ENCODE peak calls at places on chromosomes 1 and 21, in four cellular contexts. S is amygdala; Y is mammary epithelial cell; U is activated CD4-positive, alpha-beta T cell treated with anti-CD3 and anti-CD28 coated beads, Interleukin-2, amount 50 U/mL, for 1 hour. I is an unnamed sample.
A peak's percentile ranks its signal among the peaks of the same experiment; 100 is the strongest.

GRCh38 chr1:40244138-40244744 is 3.5 kb upstream of the TMCO2 start:
- DNase-seq in U (no peak), S (no peak), Y (no peak), I (no peak)

GRCh38 chr1:164773146-164773545 is 214.2 kb downstream of the PBX1 start:
- DNase-seq in Y (no peak), U (no peak), S (no peak), I (no peak)

GRCh38 chr1:115912116-115912515 is 64.2 kb upstream of the SLC22A15 start:
- DNase-seq in U (no peak), Y (no peak), S (no peak), I (no peak)

GRCh38 chr1:41046347-41046775 is 24.8 kb upstream of the SLFNL1 start:
- DNase-seq in S (no peak), U (no peak), Y (no peak), I (no peak)

GRCh38 chr21:44934276-44934675 is 5.6 kb upstream of the SLX9 start:
- DNase-seq in U (no peak), Y (no peak), S (no peak), I (no peak)

GRCh38 chr1:229018674-229019295 is 252.1 kb upstream of the RAB4A start:
- DNase-seq in U (no peak), Y (no peak), S (no peak), I (no peak)

GRCh38 chr1:234433563-234434285 is 45.3 kb downstream of the TARBP1 start:
- DNase-seq in U (no peak), S (no peak), Y (peak; percentile 69), I (no peak)

GRCh38 chr21:34018185-34018584 is 55.2 kb upstream of the MRPS6 start:
- DNase-seq in U (no peak), Y (no peak), S (no peak), I (no peak)

GRCh38 chr1:89957063-89957462 is 37.8 kb upstream of the ZNF326 start:
- DNase-seq in Y (peak; percentile 33), U (no peak), S (no peak), I (peak; percentile 49)

GRCh38 chr21:33196956-33197374 is 32.8 kb upstream of the IFNAR2 start:
- DNase-seq in S (peak; percentile 61), U (peak; percentile 37), Y (peak; percentile 35), I (peak; percentile 90)